ENCODE peak calls at places on chromosomes 7 and 10, in eight cellular contexts. B is memory B cell; T is CD8-positive, alpha-beta T cell; V is heart left ventricle; M is HEK293T; N is nephron progenitor cell; H is T-cell; S is T follicular helper cell. Y is an unnamed sample.

GRCh38 chr10:43265799-43266721 is 805 bp downstream of the RASGEF1A start:
- DNase-seq in V (no peak), N (no peak), M (peak), S (no peak), B (no peak), H (peak), T (peak), Y (no peak)

GRCh38 chr7:100875356-100875751 is 451 bp downstream of the SRRT start:
- DNase-seq in T (no peak), N (no peak), S (no peak), V (no peak), M (no peak), B (no peak), H (no peak), Y (peak)

GRCh38 chr10:130491698-130492050 is 355.5 kb downstream of the GLRX3 start:
- DNase-seq in T (no peak), M (no peak), V (no peak), S (no peak), H (no peak), B (no peak), N (no peak), Y (no peak)

GRCh38 chr7:158141221-158141582 is 446.4 kb downstream of the PTPRN2 start:
- DNase-seq in V (no peak), M (no peak), H (no peak), S (no peak), B (no peak), N (no peak), T (no peak), Y (no peak)

GRCh38 chr7:155252388-155252957 is 45.2 kb upstream of the INSIG1 start:
- DNase-seq in M (no peak), N (no peak), S (no peak), B (no peak), T (no peak), H (no peak), V (no peak), Y (no peak)

GRCh38 chr7:133253522-133253882 is 624 bp downstream of the EXOC4 start:
- DNase-seq in V (no peak), T (no peak), M (no peak), H (peak), N (peak), B (peak), S (no peak), Y (no peak)

GRCh38 chr7:128863433-128863989 is 855 bp downstream of the ATP6V1F start:
- DNase-seq in S (peak), M (peak), T (no peak), B (no peak), N (peak), V (no peak), H (no peak), Y (no peak)

GRCh38 chr10:5927306-5927705 is 37.3 kb downstream of the FBH1 start:
- DNase-seq in N (no peak), B (no peak), S (no peak), M (no peak), H (no peak), V (no peak), T (no peak), Y (no peak)

GRCh38 chr10:60420991-60421894 is 31.6 kb upstream of the ANK3 start:
- DNase-seq in M (no peak), T (no peak), B (no peak), S (no peak), V (no peak), H (no peak), N (no peak), Y (no peak)

GRCh38 chr10:81806842-81807241 is 68.2 kb upstream of the NRG3 start:
- DNase-seq in S (no peak), M (no peak), N (no peak), B (no peak), T (no peak), V (no peak), H (no peak), Y (no peak)

GRCh38 chr10:86684305-86684704 is 16.0 kb downstream of the LDB3 start:
- DNase-seq in T (no peak), S (no peak), N (peak), B (no peak), M (peak), H (no peak), V (peak), Y (no peak)